ENCODE peak calls at places on chromosomes 7 and 10, in six cellular contexts. V is fibroblast of mammary gland, H is tibial artery, C is prostate gland, D is right lobe of liver, P is neural progenitor cell. B is an unnamed sample.

GRCh38 chr7:110633313-110633712 is 457.6 kb upstream of the LRRN3 start:
- DNase-seq in H (no peak), P (peak; percentile 9), V (no peak), C (no peak), D (no peak), B (no peak)

GRCh38 chr7:121153995-121154394 is 165.5 kb downstream of the CPED1 start:
- DNase-seq in H (no peak), P (no peak), C (no peak), D (no peak), V (peak; percentile 19), B (no peak)

GRCh38 chr7:39847227-39847626 is 102.8 kb upstream of the CDK13 start:
- DNase-seq in H (no peak), P (no peak), V (no peak), C (no peak), D (no peak), B (no peak)

GRCh38 chr7:91434821-91435220 is 170.6 kb downstream of the FZD1 start:
- DNase-seq in P (no peak), V (peak; percentile 81), D (no peak), C (no peak), H (no peak), B (no peak)

GRCh38 chr10:86263209-86263608 is 103.4 kb downstream of the GRID1 start:
- DNase-seq in D (peak; percentile 37), V (no peak), C (no peak), P (no peak), H (peak; percentile 46), B (no peak)

GRCh38 chr10:84267503-84268126 is 22.8 kb downstream of the RGR start:
- DNase-seq in V (peak; percentile 60), D (no peak), C (no peak), P (peak; percentile 67), H (no peak), B (peak; percentile 50)

GRCh38 chr7:116955801-116956514 is 2.7 kb downstream of the ST7 start:
- DNase-seq in V (peak; percentile 58), P (no peak), H (no peak), D (no peak), C (peak; percentile 8), B (no peak)

GRCh38 chr7:96407427-96407826 is 85.5 kb upstream of the SLC25A13 start:
- DNase-seq in D (no peak), H (no peak), P (no peak), V (peak; percentile 61), C (no peak), B (no peak)

GRCh38 chr7:8260871-8261707 is 878 bp downstream of the ICA1 start:
- DNase-seq in D (peak; percentile 54), P (peak; percentile 20), H (peak; percentile 64), C (peak; percentile 43), V (no peak), B (no peak)

GRCh38 chr7:7761340-7761973 is 43.0 kb upstream of the RPA3 start:
- DNase-seq in P (no peak), D (no peak), V (peak; percentile 75), C (no peak), H (no peak), B (no peak)

GRCh38 chr10:5811387-5811821 is 1.8 kb downstream of the GDI2 start:
- DNase-seq in P (peak; percentile 77), H (no peak), D (no peak), V (peak; percentile 65), C (no peak), B (no peak)

GRCh38 chr7:6402741-6403140 is 45.0 kb downstream of the DAGLB start:
- DNase-seq in H (no peak), V (no peak), C (no peak), P (no peak), D (no peak), B (no peak)

GRCh38 chr10:4183761-4184261 is 398.8 kb upstream of the KLF6 start:
- DNase-seq in V (peak; percentile 81), D (no peak), C (no peak), H (no peak), P (no peak), B (no peak)
- TF ChIP-seq CTCF in V (no peak), D (no peak), C (no peak), H (peak; percentile 13), P (no peak), B (no peak)

DNA sequence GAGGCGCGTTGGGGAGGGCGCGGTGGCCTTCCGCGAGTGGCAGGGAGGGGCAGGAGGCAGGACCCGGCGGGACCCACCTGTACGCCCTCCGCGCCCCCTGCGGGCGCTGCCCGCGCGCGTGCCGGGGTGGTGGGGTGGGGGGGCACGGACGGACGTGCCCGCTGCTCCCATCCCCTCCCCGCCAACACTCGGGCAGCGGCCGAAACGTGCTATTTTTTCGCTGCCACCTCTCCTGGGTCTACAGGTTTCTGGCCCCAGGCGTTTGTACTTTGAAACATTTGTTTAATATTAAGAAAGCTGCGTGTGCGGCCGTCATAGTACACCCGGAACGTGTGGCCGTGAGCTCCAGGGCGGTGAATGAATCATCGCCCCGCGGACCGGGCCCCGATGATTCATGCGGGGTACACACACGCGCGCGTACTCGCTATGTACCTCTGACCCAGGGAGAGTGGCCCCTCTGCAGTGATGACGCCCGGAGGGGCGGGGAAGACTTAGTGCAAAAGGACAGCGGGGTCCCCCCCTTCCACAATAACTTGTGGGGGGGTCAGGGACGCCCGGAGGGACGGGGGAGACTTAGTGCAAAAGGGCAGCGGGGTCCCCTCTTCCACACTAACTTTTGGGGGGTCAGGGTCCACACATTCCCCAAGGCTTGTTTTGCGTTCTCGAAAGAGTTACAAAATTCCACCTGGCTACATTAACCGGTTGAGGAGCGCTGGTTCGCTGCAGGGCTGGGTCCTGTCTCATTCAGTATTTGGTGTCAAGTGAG is 56.6 kb upstream of the PCGF5 start:
- DNase-seq in D (peak; percentile 70), H (peak; percentile 93), V (peak; percentile 91), C (peak; percentile 42), P (peak; percentile 34), B (peak; percentile 33)
- TF ChIP-seq CTCF in D (no peak), H (no peak), V (no peak), C (peak; percentile 20), P (no peak), B (no peak)

DNA sequence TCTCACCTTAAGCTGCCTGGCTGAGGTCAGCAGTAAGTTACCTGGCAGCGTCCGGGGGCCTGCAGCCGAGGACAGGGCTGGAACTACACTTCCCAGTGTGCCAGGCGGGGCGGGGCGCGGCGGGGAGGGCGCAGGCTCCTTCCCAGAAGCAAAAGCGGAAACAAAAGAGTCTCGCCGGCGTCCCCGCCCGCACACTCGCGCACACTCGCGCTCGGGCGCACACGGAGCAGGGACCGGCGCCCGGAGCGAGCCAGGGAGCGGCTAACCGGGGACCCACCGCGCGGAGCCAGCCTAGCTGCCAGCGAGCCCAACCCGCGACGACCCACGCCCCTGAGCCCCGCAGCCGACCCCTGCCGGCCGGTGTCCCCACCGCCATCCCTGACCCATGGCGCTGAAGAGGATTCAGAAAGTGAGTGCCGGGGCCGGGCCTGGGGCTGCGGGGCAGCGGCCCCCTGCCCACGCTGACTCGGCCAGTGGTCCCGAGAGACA is at the start of gene UBE2D1:
- DNase-seq in V (peak; percentile 54), D (peak; percentile 95), C (peak; percentile 85), H (peak; percentile 92), P (peak; percentile 84), B (peak; percentile 91)
- TF ChIP-seq CTCF in V (no peak), D (no peak), C (no peak), H (peak; percentile 27), P (peak; percentile 51), B (no peak)

GRCh38 chr7:134947831-134948230 is 38.5 kb upstream of the AGBL3 start:
- DNase-seq in H (no peak), D (no peak), P (no peak), V (no peak), C (no peak), B (no peak)

GRCh38 chr7:134948736-134949135 is 37.6 kb upstream of the AGBL3 start:
- DNase-seq in V (peak; percentile 30), H (no peak), P (no peak), D (no peak), C (no peak), B (no peak)

GRCh38 chr7:134947329-134947728 is 39.0 kb upstream of the AGBL3 start:
- DNase-seq in H (peak; percentile 58), C (no peak), D (no peak), P (no peak), V (no peak), B (no peak)

GRCh38 chr7:134949171-134949570 is 37.1 kb upstream of the AGBL3 start:
- DNase-seq in C (no peak), V (no peak), D (no peak), P (no peak), H (no peak), B (no peak)

DNA sequence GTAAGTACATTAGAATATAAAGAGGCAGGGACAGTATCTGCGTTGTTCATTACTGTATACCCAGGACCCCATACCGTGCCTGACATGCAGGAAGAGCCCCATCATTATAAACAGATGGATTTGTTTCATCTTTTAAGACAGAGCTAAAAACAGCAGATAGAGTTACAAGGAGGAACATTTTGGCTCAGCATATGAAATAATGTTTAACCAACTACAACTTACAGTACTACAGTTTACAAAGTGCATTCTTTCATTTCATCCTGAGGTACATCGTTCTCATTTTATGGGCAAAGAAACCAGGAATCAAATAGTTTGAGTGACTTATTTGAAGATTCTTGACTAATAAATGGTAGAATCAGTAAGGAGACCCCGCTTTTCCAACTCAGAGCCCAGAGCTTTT is 38.1 kb upstream of the AGBL3 start:
- DNase-seq in C (no peak), D (no peak), P (no peak), V (no peak), H (no peak), B (no peak)
- TF ChIP-seq CTCF in C (no peak), D (no peak), P (no peak), V (no peak), H (no peak), B (no peak)